ENCODE peak calls at places on chromosomes 3 and 15, in nine cellular contexts. One of them, this sample, is unnamed.

GRCh38 chr3:27165348-27165747 is 203.8 kb downstream of the NEK10 start:
- DNase-seq in HCT116: no peak
- DNase-seq in IMR-90: peak; percentile 42
- DNase-seq in lung: no peak
- DNase-seq in MCF 10A: no peak
- DNase-seq in upper lobe of left lung: no peak
- DNase-seq in neural crest cell: no peak
- DNase-seq in testis: no peak
- DNase-seq in PC-9: no peak
- DNase-seq in this sample: no peak

GRCh38 chr3:109275702-109276293 is 40.5 kb downstream of the DPPA2 start:
- DNase-seq in IMR-90: peak; percentile 37
- DNase-seq in upper lobe of left lung: peak; percentile 23
- DNase-seq in HCT116: peak; percentile 44
- DNase-seq in lung: no peak
- DNase-seq in MCF 10A: peak; percentile 58
- DNase-seq in testis: peak; percentile 77
- DNase-seq in PC-9: peak; percentile 38
- DNase-seq in neural crest cell: peak; percentile 58
- DNase-seq in this sample: peak; percentile 65

GRCh38 chr3:130789678-130790340 is 43.2 kb upstream of the PIK3R4 start:
- DNase-seq in IMR-90: no peak
- DNase-seq in lung: no peak
- DNase-seq in neural crest cell: no peak
- DNase-seq in testis: no peak
- DNase-seq in upper lobe of left lung: no peak
- DNase-seq in HCT116: no peak
- DNase-seq in MCF 10A: no peak
- DNase-seq in PC-9: no peak
- DNase-seq in this sample: peak; percentile 15

GRCh38 chr3:12224181-12225147 is 64.4 kb upstream of the PPARG start:
- DNase-seq in upper lobe of left lung: no peak
- DNase-seq in lung: no peak
- DNase-seq in HCT116: no peak
- DNase-seq in MCF 10A: peak; percentile 83
- DNase-seq in PC-9: no peak
- DNase-seq in neural crest cell: no peak
- DNase-seq in testis: no peak
- DNase-seq in IMR-90: peak; percentile 49
- DNase-seq in this sample: peak; percentile 17

GRCh38 chr3:14452676-14453367 is 50.4 kb downstream of the SLC6A6 start:
- DNase-seq in MCF 10A: peak; percentile 88
- DNase-seq in PC-9: peak; percentile 71
- DNase-seq in upper lobe of left lung: peak; percentile 69
- DNase-seq in IMR-90: peak; percentile 98
- DNase-seq in testis: peak; percentile 88
- DNase-seq in neural crest cell: no peak
- DNase-seq in HCT116: peak; percentile 73
- DNase-seq in lung: peak; percentile 86
- DNase-seq in this sample: no peak

GRCh38 chr3:67389176-67389575 is 265.2 kb downstream of the SUCLG2 start:
- DNase-seq in MCF 10A: no peak
- DNase-seq in neural crest cell: no peak
- DNase-seq in PC-9: no peak
- DNase-seq in HCT116: no peak
- DNase-seq in upper lobe of left lung: no peak
- DNase-seq in testis: no peak
- DNase-seq in lung: no peak
- DNase-seq in IMR-90: no peak
- DNase-seq in this sample: no peak

GRCh38 chr15:30865257-30865656 is 38.5 kb upstream of the FAN1 start:
- DNase-seq in lung: no peak
- DNase-seq in testis: no peak
- DNase-seq in neural crest cell: no peak
- DNase-seq in PC-9: no peak
- DNase-seq in MCF 10A: no peak
- DNase-seq in upper lobe of left lung: no peak
- DNase-seq in IMR-90: no peak
- DNase-seq in HCT116: no peak
- DNase-seq in this sample: no peak

GRCh38 chr3:13168391-13168790 is 95.2 kb upstream of the IQSEC1 start:
- DNase-seq in upper lobe of left lung: no peak
- DNase-seq in IMR-90: no peak
- DNase-seq in PC-9: no peak
- DNase-seq in HCT116: no peak
- DNase-seq in lung: no peak
- DNase-seq in neural crest cell: no peak
- DNase-seq in MCF 10A: no peak
- DNase-seq in testis: no peak
- DNase-seq in this sample: no peak

GRCh38 chr3:9779721-9780450 is 10.1 kb upstream of the CAMK1 start:
- DNase-seq in testis: no peak
- DNase-seq in PC-9: no peak
- DNase-seq in upper lobe of left lung: peak; percentile 37
- DNase-seq in IMR-90: no peak
- DNase-seq in HCT116: no peak
- DNase-seq in neural crest cell: no peak
- DNase-seq in lung: peak; percentile 39
- DNase-seq in MCF 10A: no peak
- DNase-seq in this sample: no peak

GRCh38 chr3:42682301-42683070 is 2.9 kb upstream of the KLHL40 start:
- DNase-seq in IMR-90: no peak
- DNase-seq in HCT116: no peak
- DNase-seq in lung: no peak
- DNase-seq in PC-9: no peak
- DNase-seq in MCF 10A: no peak
- DNase-seq in neural crest cell: no peak
- DNase-seq in upper lobe of left lung: no peak
- DNase-seq in testis: no peak
- DNase-seq in this sample: peak; percentile 13

GRCh38 chr3:33364531-33365128 is 75.6 kb downstream of the UBP1 start:
- DNase-seq in HCT116: no peak
- DNase-seq in IMR-90: peak; percentile 80
- DNase-seq in upper lobe of left lung: no peak
- DNase-seq in MCF 10A: no peak
- DNase-seq in neural crest cell: no peak
- DNase-seq in lung: no peak
- DNase-seq in testis: no peak
- DNase-seq in PC-9: no peak
- DNase-seq in this sample: no peak

GRCh38 chr3:184756151-184756681 is 44.4 kb upstream of the MAGEF1 start:
- DNase-seq in neural crest cell: no peak
- DNase-seq in PC-9: no peak
- DNase-seq in testis: no peak
- DNase-seq in lung: no peak
- DNase-seq in IMR-90: no peak
- DNase-seq in upper lobe of left lung: no peak
- DNase-seq in HCT116: no peak
- DNase-seq in MCF 10A: no peak
- DNase-seq in this sample: no peak

GRCh38 chr15:77959094-77959879 is 118.2 kb downstream of the TBC1D2B start:
- DNase-seq in MCF 10A: peak; percentile 77
- DNase-seq in IMR-90: peak; percentile 41
- DNase-seq in neural crest cell: peak; percentile 90
- DNase-seq in testis: peak; percentile 83
- DNase-seq in PC-9: peak; percentile 80
- DNase-seq in HCT116: peak; percentile 63
- DNase-seq in upper lobe of left lung: peak; percentile 85
- DNase-seq in lung: peak; percentile 84
- DNase-seq in this sample: peak; percentile 87
- TF ChIP-seq CTCF in MCF 10A: peak; percentile 94
- TF ChIP-seq CTCF in IMR-90: peak; percentile 90
- TF ChIP-seq CTCF in neural crest cell: peak; percentile 96
- TF ChIP-seq CTCF in testis: peak; percentile 88
- TF ChIP-seq CTCF in PC-9: peak; percentile 94
- TF ChIP-seq CTCF in HCT116: peak; percentile 94
- TF ChIP-seq CTCF in upper lobe of left lung: peak; percentile 91
- TF ChIP-seq CTCF in lung: peak; percentile 85
- TF ChIP-seq CTCF in this sample: peak; percentile 91

GRCh38 chr15:100572362-100572983 is 29.5 kb downstream of the LINS1 start:
- DNase-seq in PC-9: no peak
- DNase-seq in HCT116: no peak
- DNase-seq in neural crest cell: no peak
- DNase-seq in lung: no peak
- DNase-seq in testis: no peak
- DNase-seq in IMR-90: peak; percentile 23
- DNase-seq in MCF 10A: peak; percentile 11
- DNase-seq in upper lobe of left lung: no peak
- DNase-seq in this sample: no peak
- TF ChIP-seq CTCF in PC-9: peak; percentile 75
- TF ChIP-seq CTCF in HCT116: peak; percentile 58
- TF ChIP-seq CTCF in neural crest cell: peak; percentile 73
- TF ChIP-seq CTCF in lung: no peak
- TF ChIP-seq CTCF in testis: peak; percentile 26
- TF ChIP-seq CTCF in IMR-90: peak; percentile 39
- TF ChIP-seq CTCF in MCF 10A: peak; percentile 41
- TF ChIP-seq CTCF in upper lobe of left lung: no peak
- TF ChIP-seq CTCF in this sample: no peak

DNA sequence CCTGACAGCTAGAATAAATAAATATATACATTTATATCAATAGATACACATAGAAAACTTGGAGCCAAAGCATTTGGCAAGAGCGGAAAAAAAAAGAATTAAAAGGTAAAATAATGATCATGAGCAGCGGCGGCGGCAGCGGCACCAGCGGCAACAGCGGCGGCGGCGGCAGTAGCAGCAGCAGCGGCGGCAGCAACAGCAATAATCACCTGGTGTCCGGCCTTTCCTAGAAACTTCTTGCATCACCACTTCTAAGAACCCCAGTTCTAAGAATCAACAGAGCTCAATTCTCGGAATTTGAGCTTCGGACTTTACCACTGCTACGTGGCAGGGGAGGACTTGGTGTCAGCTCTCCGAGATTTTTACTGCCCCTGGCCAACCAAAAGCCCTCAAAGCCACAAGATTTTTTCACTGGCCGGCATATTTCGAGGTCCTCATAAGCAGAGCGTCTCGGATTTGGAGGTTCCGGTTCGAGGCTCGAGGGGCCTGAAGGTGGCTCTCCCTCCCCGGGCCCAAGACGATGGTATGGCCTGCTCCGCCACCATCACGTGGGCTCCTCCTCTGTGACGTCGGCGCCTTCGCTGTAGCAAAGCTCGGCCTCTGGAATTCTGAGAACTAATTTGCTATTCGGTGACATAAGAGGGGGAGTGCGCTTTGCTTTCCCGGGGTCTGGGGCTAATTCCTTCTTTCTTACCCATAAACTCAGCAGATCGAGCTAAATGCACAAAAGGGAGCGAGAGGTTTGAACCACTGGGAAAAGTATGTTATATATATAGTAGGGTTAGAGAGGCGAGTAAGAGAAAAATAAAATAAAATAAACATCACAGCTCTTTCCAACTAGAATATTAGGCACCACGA is at the start of gene BCL6:
- DNase-seq in neural crest cell: peak; percentile 75
- DNase-seq in PC-9: peak; percentile 92
- DNase-seq in testis: peak; percentile 96
- DNase-seq in IMR-90: peak; percentile 99
- DNase-seq in upper lobe of left lung: peak; percentile 94
- DNase-seq in HCT116: peak; percentile 98
- DNase-seq in MCF 10A: peak; percentile 98
- DNase-seq in lung: peak; percentile 92
- DNase-seq in this sample: peak; percentile 95
- TF ChIP-seq CTCF in neural crest cell: peak; percentile 18
- TF ChIP-seq CTCF in PC-9: peak; percentile 19
- TF ChIP-seq CTCF in testis: no peak
- TF ChIP-seq CTCF in IMR-90: no peak
- TF ChIP-seq CTCF in upper lobe of left lung: no peak
- TF ChIP-seq CTCF in HCT116: no peak
- TF ChIP-seq CTCF in MCF 10A: no peak
- TF ChIP-seq CTCF in lung: no peak
- TF ChIP-seq CTCF in this sample: no peak

GRCh38 chr3:112306825-112307224 is 12.8 kb upstream of the SLC9C1 start:
- DNase-seq in MCF 10A: no peak
- DNase-seq in upper lobe of left lung: no peak
- DNase-seq in neural crest cell: no peak
- DNase-seq in lung: no peak
- DNase-seq in IMR-90: no peak
- DNase-seq in HCT116: no peak
- DNase-seq in PC-9: no peak
- DNase-seq in testis: no peak
- DNase-seq in this sample: no peak

GRCh38 chr3:112303811-112304325 is 9.9 kb upstream of the SLC9C1 start:
- DNase-seq in HCT116: no peak
- DNase-seq in MCF 10A: no peak
- DNase-seq in IMR-90: peak; percentile 28
- DNase-seq in lung: no peak
- DNase-seq in neural crest cell: no peak
- DNase-seq in testis: peak; percentile 70
- DNase-seq in PC-9: no peak
- DNase-seq in upper lobe of left lung: no peak
- DNase-seq in this sample: no peak

GRCh38 chr3:112302061-112302830 is 8.2 kb upstream of the SLC9C1 start:
- DNase-seq in testis: no peak
- DNase-seq in upper lobe of left lung: no peak
- DNase-seq in lung: no peak
- DNase-seq in PC-9: no peak
- DNase-seq in IMR-90: peak; percentile 47
- DNase-seq in MCF 10A: no peak
- DNase-seq in HCT116: no peak
- DNase-seq in neural crest cell: peak; percentile 26
- DNase-seq in this sample: peak; percentile 28

GRCh38 chr3:112302881-112303761 is 9.1 kb upstream of the SLC9C1 start:
- DNase-seq in neural crest cell: peak; percentile 38
- DNase-seq in HCT116: no peak
- DNase-seq in lung: no peak
- DNase-seq in testis: no peak
- DNase-seq in upper lobe of left lung: no peak
- DNase-seq in PC-9: no peak
- DNase-seq in MCF 10A: no peak
- DNase-seq in IMR-90: peak; percentile 11
- DNase-seq in this sample: no peak

GRCh38 chr3:112304611-112305010 is 10.6 kb upstream of the SLC9C1 start:
- DNase-seq in HCT116: no peak
- DNase-seq in upper lobe of left lung: no peak
- DNase-seq in testis: no peak
- DNase-seq in IMR-90: peak; percentile 13
- DNase-seq in lung: no peak
- DNase-seq in MCF 10A: no peak
- DNase-seq in neural crest cell: no peak
- DNase-seq in PC-9: no peak
- DNase-seq in this sample: no peak
- TF ChIP-seq CTCF in HCT116: peak; percentile 21
- TF ChIP-seq CTCF in upper lobe of left lung: no peak
- TF ChIP-seq CTCF in testis: no peak
- TF ChIP-seq CTCF in IMR-90: peak; percentile 28
- TF ChIP-seq CTCF in lung: no peak
- TF ChIP-seq CTCF in MCF 10A: no peak
- TF ChIP-seq CTCF in neural crest cell: peak; percentile 56
- TF ChIP-seq CTCF in PC-9: peak; percentile 20
- TF ChIP-seq CTCF in this sample: no peak

This sample was measured in Caco-2.